ENCODE peak calls at places on chromosomes 16 and 17, in six cellular contexts. D is CD8-positive, alpha-beta memory T cell; Q is sigmoid colon; U is upper lobe of left lung; X is OCI-LY7; W is colonic mucosa. T is an unnamed sample.

GRCh38 chr16:12496866-12497265 is 306.8 kb downstream of the CPPED1 start:
- DNase-seq in D (no peak), Q (no peak), U (no peak), X (no peak), W (no peak), T (no peak)

GRCh38 chr17:36657763-36658490 is 56.5 kb downstream of the MRM1 start:
- DNase-seq in D (no peak), Q (no peak), U (peak; percentile 83), X (no peak), W (peak; percentile 66), T (no peak)

GRCh38 chr17:34730816-34731215 is 151.4 kb downstream of the TMEM132E start:
- DNase-seq in D (no peak), Q (peak; percentile 4), U (no peak), X (no peak), W (no peak), T (no peak)

GRCh38 chr17:74780443-74781238 is 4.5 kb upstream of the NAT9 start:
- DNase-seq in D (peak; percentile 63), Q (no peak), U (no peak), X (peak; percentile 89), W (no peak), T (no peak)

GRCh38 chr17:61454095-61454931 is 2.1 kb downstream of the TBX4 start:
- DNase-seq in D (no peak), Q (peak; percentile 55), U (peak; percentile 84), X (no peak), W (no peak), T (no peak)

GRCh38 chr17:29162082-29162908 is 17.9 kb downstream of the MYO18A start:
- DNase-seq in D (no peak), Q (peak; percentile 53), U (no peak), X (no peak), W (no peak), T (no peak)

GRCh38 chr17:16106161-16106891 is 106.7 kb downstream of the TTC19 start:
- DNase-seq in D (no peak), Q (no peak), U (no peak), X (no peak), W (no peak), T (no peak)

GRCh38 chr16:54928421-54929089 is 2.1 kb upstream of the IRX5 start:
- DNase-seq in D (no peak), Q (no peak), U (peak; percentile 95), X (peak; percentile 85), W (no peak), T (no peak)

GRCh38 chr16:67528870-67529638 is 425 bp downstream of the RIPOR1 start:
- DNase-seq in D (no peak), Q (no peak), U (peak; percentile 91), X (peak; percentile 17), W (peak; percentile 50), T (peak; percentile 20)

GRCh38 chr17:57312242-57312641 is 55.9 kb downstream of the MSI2 start:
- DNase-seq in D (no peak), Q (no peak), U (no peak), X (no peak), W (no peak), T (no peak)

GRCh38 chr16:29899516-29900101 is at the start of gene SEZ6L2:
- DNase-seq in D (peak; percentile 80), Q (no peak), U (no peak), X (no peak), W (peak; percentile 89), T (no peak)

GRCh38 chr16:68707341-68708152 is 29.5 kb upstream of the CDH1 start:
- DNase-seq in D (no peak), Q (no peak), U (peak; percentile 79), X (no peak), W (peak; percentile 79), T (no peak)

GRCh38 chr16:80804451-80805383 is at the start of gene CDYL2:
- DNase-seq in D (peak; percentile 65), Q (no peak), U (peak; percentile 91), X (peak; percentile 53), W (peak; percentile 49), T (peak; percentile 7)

GRCh38 chr16:1800703-1801102 is 7.2 kb upstream of the IGFALS start:
- DNase-seq in D (no peak), Q (peak; percentile 44), U (no peak), X (no peak), W (no peak), T (no peak)

GRCh38 chr16:89798126-89798525 is 18.3 kb downstream of the FANCA start:
- DNase-seq in D (no peak), Q (no peak), U (no peak), X (no peak), W (no peak), T (no peak)
- H3K27ac ChIP-seq in D (no peak overlapping the region), Q (no peak overlapping the region), U (peak overlapping the region; percentile 7), X (no peak overlapping the region), W (no peak overlapping the region), T (no peak overlapping the region)

GRCh38 chr16:50359626-50360025 is 9.2 kb downstream of the BRD7 start:
- DNase-seq in D (no peak), Q (no peak), U (no peak), X (no peak), W (no peak), T (no peak)
- H3K36me3 ChIP-seq in D (peaks cover 18% of the 10 kb centered on the region), Q (peaks cover 21% of the 10 kb centered on the region), U (no peaks in the 10 kb centered on the region), X (peaks cover 97% of the 10 kb centered on the region), W (no peaks in the 10 kb centered on the region), T (peaks cover 43% of the 10 kb centered on the region)

GRCh38 chr16:71431991-71432390 is 9.9 kb downstream of the TLE7 start:
- DNase-seq in D (no peak), Q (peak; percentile 34), U (peak; percentile 46), X (no peak), W (no peak), T (no peak)

GRCh38 chr16:71429581-71429980 is 12.3 kb downstream of the TLE7 start:
- DNase-seq in D (no peak), Q (no peak), U (no peak), X (no peak), W (no peak), T (no peak)

GRCh38 chr16:71428883-71429282 is 13.0 kb downstream of the TLE7 start:
- DNase-seq in D (no peak), Q (no peak), U (no peak), X (no peak), W (no peak), T (no peak)

GRCh38 chr16:71431176-71431575 is 10.7 kb downstream of the TLE7 start:
- DNase-seq in D (no peak), Q (peak; percentile 58), U (no peak), X (no peak), W (no peak), T (no peak)

GRCh38 chr16:71430744-71431143 is 11.1 kb downstream of the TLE7 start:
- DNase-seq in D (no peak), Q (no peak), U (no peak), X (no peak), W (no peak), T (no peak)
- H3K27ac ChIP-seq in D (no peak overlapping the region), Q (no peak overlapping the region), U (no peak overlapping the region), X (no peak overlapping the region), W (no peak overlapping the region), T (no peak overlapping the region)

DNA sequence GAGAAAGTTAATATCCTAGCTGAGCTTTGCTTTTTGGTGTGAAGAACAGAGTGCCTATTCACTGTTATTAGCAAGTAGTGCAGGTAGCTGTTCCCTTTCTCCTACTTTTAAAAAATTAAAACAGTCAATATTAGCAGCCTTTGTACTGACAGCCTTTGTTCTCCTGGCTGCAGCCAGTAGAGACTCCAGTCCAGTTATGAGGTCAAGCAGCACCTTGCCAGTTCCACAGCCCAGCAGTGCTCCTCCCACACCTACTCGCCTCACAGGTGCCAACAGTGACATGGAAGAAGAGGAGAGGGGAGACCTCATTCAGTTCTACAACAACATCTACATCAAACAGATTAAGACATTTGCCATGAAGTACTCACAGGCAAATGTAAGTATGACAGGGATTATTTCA is 22.6 kb downstream of the AKTIP start:
- DNase-seq in D (no peak), Q (no peak), U (no peak), X (no peak), W (no peak), T (no peak)
- H3K36me3 ChIP-seq in D (peaks cover 70% of the 10 kb centered on the region), Q (peaks cover 48% of the 10 kb centered on the region), U (peaks cover 32% of the 10 kb centered on the region), X (peaks cover 97% of the 10 kb centered on the region), W (peaks cover 14% of the 10 kb centered on the region), T (peaks cover 80% of the 10 kb centered on the region)

DNA sequence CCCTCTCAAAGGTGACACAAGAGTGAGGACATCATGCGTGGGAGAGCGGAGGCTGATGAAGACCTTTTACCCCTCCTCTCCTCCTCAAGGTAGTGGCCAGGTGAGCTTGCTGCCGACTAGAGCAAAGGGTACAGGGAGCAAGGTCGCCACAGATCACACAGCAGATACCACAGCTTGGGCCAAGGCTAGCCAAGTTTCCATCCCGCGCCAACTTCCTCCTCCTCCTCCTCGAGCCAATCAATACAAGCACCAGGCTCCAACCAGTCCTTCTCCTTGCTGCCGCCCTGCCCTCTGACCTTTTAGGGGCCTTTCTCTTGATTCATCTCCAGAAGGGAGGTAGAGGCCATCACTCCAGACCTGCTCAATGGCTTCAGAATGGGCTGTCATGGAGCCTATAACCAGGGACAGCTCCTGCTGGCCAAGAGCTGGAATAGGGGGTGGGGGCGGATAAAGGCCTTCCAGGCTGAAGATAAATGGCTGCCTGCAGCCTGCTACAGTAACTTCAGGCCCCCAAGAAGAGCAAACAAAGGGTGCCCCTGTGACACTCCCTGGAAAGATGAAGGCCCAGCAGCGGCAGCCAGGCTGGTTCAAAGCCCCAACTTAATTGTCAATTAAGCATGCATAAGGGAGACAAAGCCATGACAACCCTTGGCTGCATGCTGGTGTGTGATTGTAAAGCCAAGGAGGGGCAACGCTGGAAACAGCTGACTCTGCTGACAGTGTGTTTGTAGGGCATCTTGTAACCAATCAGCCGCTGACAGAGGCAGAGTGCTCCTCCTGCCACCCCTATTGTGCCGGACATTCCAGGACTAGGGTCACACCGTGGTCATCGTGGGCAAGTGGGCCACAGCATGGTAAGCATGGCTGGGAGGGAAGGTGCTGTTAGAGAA is 17.7 kb downstream of the HNF1B start:
- DNase-seq in D (no peak), Q (no peak), U (no peak), X (no peak), W (peak; percentile 78), T (no peak)
- H3K27ac ChIP-seq in D (no peak overlapping the region), Q (no peak overlapping the region), U (no peak overlapping the region), X (no peak overlapping the region), W (peak overlapping the region; percentile 72), T (no peak overlapping the region)

GRCh38 chr16:57024894-57025680 is 35.7 kb downstream of the NLRC5 start:
- DNase-seq in D (no peak), Q (peak; percentile 60), U (no peak), X (no peak), W (no peak), T (no peak)
- H3K36me3 ChIP-seq in D (peaks cover 42% of the 10 kb centered on the region), Q (peaks cover 12% of the 10 kb centered on the region), U (peaks cover 29% of the 10 kb centered on the region), X (peaks cover 98% of the 10 kb centered on the region), W (peaks cover 6% of the 10 kb centered on the region), T (peaks cover 66% of the 10 kb centered on the region)

DNA sequence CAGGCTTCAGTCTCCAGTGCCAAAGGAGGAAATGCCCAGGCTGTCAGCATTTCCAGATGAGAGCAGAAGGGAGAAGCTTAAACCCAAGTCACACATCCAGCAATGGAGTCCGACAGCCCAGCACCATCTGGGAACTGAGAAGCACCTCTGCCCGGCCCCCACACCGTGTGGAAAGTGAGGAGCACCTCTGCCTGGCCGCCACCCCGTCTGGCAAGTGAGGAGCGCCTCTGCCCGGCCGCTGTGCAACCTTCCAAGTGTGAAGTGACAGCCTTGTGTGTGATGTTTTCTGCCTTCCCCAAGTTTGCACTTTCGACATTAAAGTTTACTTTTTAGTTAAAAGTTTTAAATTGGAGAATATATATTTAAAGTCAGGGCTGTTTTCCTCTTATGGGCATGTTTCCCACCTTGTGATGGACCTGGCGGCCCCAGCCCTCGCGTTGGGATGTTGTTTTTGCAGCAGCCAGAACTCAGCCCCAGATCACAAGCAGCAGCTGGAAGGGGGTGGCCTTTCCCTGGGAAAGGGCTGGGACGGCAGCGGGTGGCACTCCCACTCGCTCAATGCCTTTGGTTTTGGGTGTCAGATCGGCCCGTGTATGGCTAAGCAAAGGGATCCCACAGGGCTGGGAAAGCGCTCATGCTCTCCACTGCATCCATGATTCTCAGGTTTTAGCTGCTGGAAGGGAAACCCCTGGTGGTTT is 7.2 kb downstream of the CCDC137 start:
- DNase-seq in D (no peak), Q (no peak), U (peak; percentile 63), X (no peak), W (no peak), T (no peak)
- H3K27ac ChIP-seq in D (no peak overlapping the region), Q (no peak overlapping the region), U (no peak overlapping the region), X (no peak overlapping the region), W (no peak overlapping the region), T (no peak overlapping the region)